ENCODE peak calls at places on chromosomes 2 and 18, in four cellular contexts. A is K562, O is HCT116, L is HepG2. J is an unnamed sample.

GRCh38 chr2:104859310-104860130 is 5.6 kb downstream of the POU3F3 start:
- DNase-seq in A (no peak), O (no peak), L (no peak), J (no peak)

GRCh38 chr2:221388891-221389290 is 183.2 kb downstream of the EPHA4 start:
- DNase-seq in A (no peak), O (no peak), L (no peak), J (no peak)

GRCh38 chr18:2846638-2847340 is at the start of gene EMILIN2:
- DNase-seq in A (peak), O (no peak), L (no peak), J (no peak)

GRCh38 chr18:78830826-78831225 is 148.8 kb upstream of the SALL3 start:
- DNase-seq in A (no peak), O (no peak), L (no peak), J (no peak)

GRCh38 chr2:153287109-153287801 is 191.3 kb downstream of the RPRM start:
- DNase-seq in A (no peak), O (peak), L (peak), J (no peak)

GRCh38 chr2:29209551-29209950 is 94.3 kb downstream of the CLIP4 start:
- DNase-seq in A (no peak), O (no peak), L (no peak), J (no peak)

GRCh38 chr2:233852056-233852455 is 2.3 kb downstream of the HJURP start:
- DNase-seq in A (no peak), O (no peak), L (no peak), J (no peak)

GRCh38 chr2:229340086-229340760 is 69.1 kb upstream of the PID1 start:
- DNase-seq in A (no peak), O (no peak), L (no peak), J (no peak)

GRCh38 chr2:12797815-12798214 is 81.1 kb downstream of the TRIB2 start:
- DNase-seq in A (no peak), O (no peak), L (no peak), J (no peak)

GRCh38 chr2:240399419-240400318 is 35.8 kb upstream of the GPC1 start:
- DNase-seq in A (no peak), O (no peak), L (no peak), J (no peak)

GRCh38 chr2:193837368-193837767 is 1642.6 kb upstream of the TMEFF2 start:
- DNase-seq in A (no peak), O (no peak), L (no peak), J (no peak)

GRCh38 chr18:52995875-52996274 is 655.9 kb downstream of the DCC start:
- DNase-seq in A (no peak), O (no peak), L (no peak), J (no peak)

GRCh38 chr2:6986251-6986893 is 69.2 kb downstream of the RNF144A start:
- DNase-seq in A (no peak), O (no peak), L (no peak), J (no peak)

GRCh38 chr18:68583685-68584084 is 131.2 kb downstream of the TMX3 start:
- DNase-seq in A (no peak), O (no peak), L (no peak), J (no peak)
- TF ChIP-seq REST in A (no peak), O (no peak), L (no peak), J (no peak)

DNA sequence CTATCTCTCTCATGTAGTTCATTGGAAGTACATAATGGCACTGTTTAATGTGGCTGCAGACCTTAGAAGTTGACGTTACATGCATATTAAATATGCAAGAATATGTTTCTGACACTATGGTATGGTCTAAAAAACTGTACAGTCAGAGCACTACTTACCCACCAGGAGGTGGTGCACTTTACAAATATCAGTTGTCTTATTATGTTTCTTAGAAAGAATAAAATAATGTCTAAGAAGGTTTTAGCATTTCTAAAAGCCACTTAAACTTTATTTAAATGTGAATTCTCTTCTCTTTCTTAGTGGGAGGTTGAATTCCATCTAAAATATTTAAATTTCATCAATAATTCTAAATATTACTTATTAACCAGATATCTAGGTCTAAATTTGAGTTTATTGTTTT is 4.3 kb downstream of the TMEFF2 start:
- DNase-seq in A (no peak), O (peak), L (peak), J (no peak)
- TF ChIP-seq CTCF in A (no peak), O (peak), L (peak), J (peak)

GRCh38 chr2:129438501-129439057 is 540.9 kb upstream of the RAB6C start:
- DNase-seq in A (no peak), O (no peak), L (no peak), J (no peak)

GRCh38 chr2:129436809-129437208 is 542.7 kb upstream of the RAB6C start:
- DNase-seq in A (no peak), O (no peak), L (no peak), J (no peak)

GRCh38 chr2:129441610-129442009 is 537.9 kb upstream of the RAB6C start:
- DNase-seq in A (no peak), O (no peak), L (no peak), J (no peak)

GRCh38 chr2:129437775-129438174 is 541.7 kb upstream of the RAB6C start:
- DNase-seq in A (no peak), O (no peak), L (no peak), J (no peak)

DNA sequence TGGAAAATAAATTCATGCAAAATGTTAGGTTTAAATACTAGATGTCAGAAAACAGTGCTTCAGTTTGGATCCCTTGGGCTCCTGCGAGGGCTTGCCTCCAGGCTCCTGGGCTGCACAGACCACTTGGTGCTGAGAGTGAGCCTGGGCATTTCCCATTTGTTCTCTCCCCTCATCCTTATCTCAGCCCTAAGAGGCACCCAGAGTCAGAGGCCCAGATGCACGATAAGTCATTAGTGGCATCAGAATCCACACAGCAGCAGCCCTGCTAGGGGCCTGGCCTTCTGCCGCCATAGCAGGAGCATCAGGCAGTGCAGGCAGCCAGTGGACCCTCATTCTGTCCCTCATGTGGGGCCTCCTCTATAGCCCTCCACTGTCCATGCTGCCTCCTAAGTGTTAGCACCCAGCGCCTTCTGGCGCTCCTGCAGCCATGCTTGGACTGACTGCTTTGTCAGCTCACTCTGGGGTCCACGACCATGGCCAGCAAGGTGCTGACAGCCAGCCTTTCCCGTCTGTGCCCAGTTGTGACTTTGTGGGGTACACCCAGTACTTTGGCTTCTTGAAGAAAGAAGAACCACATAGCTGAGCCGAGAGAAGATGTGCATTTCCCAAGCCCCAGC is 539.7 kb upstream of the RAB6C start:
- DNase-seq in A (no peak), O (no peak), L (no peak), J (no peak)
- TF ChIP-seq TCF7L2 in A (no peak), O (no peak), L (no peak), J (no peak)

GRCh38 chr2:216537366-216537765 is 38.7 kb downstream of the RPL37A start:
- DNase-seq in A (no peak), O (no peak), L (no peak), J (no peak)

GRCh38 chr2:216534809-216535208 is 36.2 kb downstream of the RPL37A start:
- DNase-seq in A (no peak), O (no peak), L (no peak), J (no peak)

GRCh38 chr2:216535454-216535995 is 36.9 kb downstream of the RPL37A start:
- DNase-seq in A (no peak), O (no peak), L (peak), J (no peak)

GRCh38 chr2:216538538-216538937 is 39.9 kb downstream of the RPL37A start:
- DNase-seq in A (no peak), O (no peak), L (no peak), J (no peak)

DNA sequence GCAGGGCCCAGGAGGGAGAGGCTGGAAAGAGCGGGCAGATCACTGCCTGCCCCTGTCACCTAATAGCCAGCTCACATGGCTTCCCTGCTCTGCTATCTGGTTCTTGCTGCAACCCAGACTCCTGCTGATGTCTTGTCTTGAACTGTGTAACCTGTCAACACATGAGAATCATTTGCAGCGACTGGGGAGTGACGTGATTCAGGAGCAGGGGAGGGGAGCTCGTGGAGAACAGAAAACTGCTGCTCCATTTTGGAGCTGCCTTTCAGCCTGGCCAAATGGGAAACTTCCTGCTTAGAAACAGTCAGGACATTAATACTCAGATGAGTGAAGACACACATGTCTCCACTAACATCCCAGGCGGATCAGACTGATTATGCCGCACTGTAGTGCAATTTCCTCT is 38.1 kb downstream of the RPL37A start:
- DNase-seq in A (no peak), O (no peak), L (no peak), J (no peak)
- TF ChIP-seq REST in A (no peak), O (no peak), L (no peak), J (no peak)